ENCODE peak calls at places on chromosomes 16 and 17, in seven cellular contexts. One of them, this sample, is unnamed.

GRCh38 chr17:41490620-41491019 is 910 bp upstream of the KRT36 start:
- DNase-seq in stomach: no peak
- DNase-seq in stimulated activated naive CD4-positive, alpha-beta T cell treated with Interleukin-2 at 50 U/mL for 16 hours: no peak
- DNase-seq in substantia nigra: no peak
- DNase-seq in NCI-H524: no peak
- DNase-seq in T follicular helper cell: no peak
- DNase-seq in trophoblast cell: no peak
- DNase-seq in this sample: no peak

GRCh38 chr17:31274252-31274651 is 22.8 kb downstream of the OMG start:
- DNase-seq in NCI-H524: no peak
- DNase-seq in stomach: no peak
- DNase-seq in T follicular helper cell: no peak
- DNase-seq in stimulated activated naive CD4-positive, alpha-beta T cell treated with Interleukin-2 at 50 U/mL for 16 hours: no peak
- DNase-seq in substantia nigra: no peak
- DNase-seq in trophoblast cell: no peak
- DNase-seq in this sample: peak

GRCh38 chr17:27888072-27888471 is 5.1 kb downstream of the LYRM9 start:
- DNase-seq in stimulated activated naive CD4-positive, alpha-beta T cell treated with Interleukin-2 at 50 U/mL for 16 hours: no peak
- DNase-seq in T follicular helper cell: no peak
- DNase-seq in trophoblast cell: no peak
- DNase-seq in NCI-H524: no peak
- DNase-seq in substantia nigra: no peak
- DNase-seq in stomach: no peak
- DNase-seq in this sample: no peak

GRCh38 chr17:42518046-42518754 is 17.8 kb upstream of the NAGLU start:
- DNase-seq in stimulated activated naive CD4-positive, alpha-beta T cell treated with Interleukin-2 at 50 U/mL for 16 hours: no peak
- DNase-seq in trophoblast cell: peak
- DNase-seq in NCI-H524: peak
- DNase-seq in substantia nigra: peak
- DNase-seq in stomach: peak
- DNase-seq in T follicular helper cell: no peak
- DNase-seq in this sample: peak

GRCh38 chr16:84654238-84654637 is 5.9 kb downstream of the KLHL36 start:
- DNase-seq in NCI-H524: no peak
- DNase-seq in stimulated activated naive CD4-positive, alpha-beta T cell treated with Interleukin-2 at 50 U/mL for 16 hours: no peak
- DNase-seq in T follicular helper cell: no peak
- DNase-seq in stomach: no peak
- DNase-seq in substantia nigra: no peak
- DNase-seq in trophoblast cell: no peak
- DNase-seq in this sample: no peak

GRCh38 chr16:27290582-27290981 is 22.0 kb upstream of the NSMCE1 start:
- DNase-seq in T follicular helper cell: no peak
- DNase-seq in stimulated activated naive CD4-positive, alpha-beta T cell treated with Interleukin-2 at 50 U/mL for 16 hours: no peak
- DNase-seq in NCI-H524: no peak
- DNase-seq in substantia nigra: no peak
- DNase-seq in trophoblast cell: no peak
- DNase-seq in stomach: no peak
- DNase-seq in this sample: no peak

GRCh38 chr16:29900888-29901606 is 759 bp downstream of the ASPHD1 start:
- DNase-seq in NCI-H524: no peak
- DNase-seq in trophoblast cell: no peak
- DNase-seq in substantia nigra: no peak
- DNase-seq in stimulated activated naive CD4-positive, alpha-beta T cell treated with Interleukin-2 at 50 U/mL for 16 hours: no peak
- DNase-seq in stomach: peak
- DNase-seq in T follicular helper cell: no peak
- DNase-seq in this sample: no peak

GRCh38 chr16:3520398-3520797 is 19.6 kb downstream of the CLUAP1 start:
- DNase-seq in NCI-H524: no peak
- DNase-seq in T follicular helper cell: no peak
- DNase-seq in trophoblast cell: no peak
- DNase-seq in stomach: no peak
- DNase-seq in substantia nigra: no peak
- DNase-seq in stimulated activated naive CD4-positive, alpha-beta T cell treated with Interleukin-2 at 50 U/mL for 16 hours: no peak
- DNase-seq in this sample: peak

GRCh38 chr17:10059684-10060211 is 138.7 kb downstream of the GAS7 start:
- DNase-seq in T follicular helper cell: no peak
- DNase-seq in NCI-H524: no peak
- DNase-seq in stimulated activated naive CD4-positive, alpha-beta T cell treated with Interleukin-2 at 50 U/mL for 16 hours: no peak
- DNase-seq in substantia nigra: no peak
- DNase-seq in stomach: no peak
- DNase-seq in trophoblast cell: no peak
- DNase-seq in this sample: no peak

GRCh38 chr17:82775033-82775823 is 23.4 kb downstream of the TBCD start:
- DNase-seq in trophoblast cell: peak
- DNase-seq in substantia nigra: peak
- DNase-seq in stomach: peak
- DNase-seq in T follicular helper cell: no peak
- DNase-seq in NCI-H524: no peak
- DNase-seq in stimulated activated naive CD4-positive, alpha-beta T cell treated with Interleukin-2 at 50 U/mL for 16 hours: peak
- DNase-seq in this sample: no peak

GRCh38 chr17:55063857-55064485 is 95.4 kb downstream of the STXBP4 start:
- DNase-seq in stimulated activated naive CD4-positive, alpha-beta T cell treated with Interleukin-2 at 50 U/mL for 16 hours: no peak
- DNase-seq in stomach: no peak
- DNase-seq in substantia nigra: no peak
- DNase-seq in T follicular helper cell: no peak
- DNase-seq in trophoblast cell: no peak
- DNase-seq in NCI-H524: no peak
- DNase-seq in this sample: no peak

GRCh38 chr17:37519241-37519985 is 29.7 kb downstream of the DUSP14 start:
- DNase-seq in T follicular helper cell: no peak
- DNase-seq in trophoblast cell: no peak
- DNase-seq in substantia nigra: no peak
- DNase-seq in stomach: no peak
- DNase-seq in stimulated activated naive CD4-positive, alpha-beta T cell treated with Interleukin-2 at 50 U/mL for 16 hours: no peak
- DNase-seq in NCI-H524: no peak
- DNase-seq in this sample: no peak

GRCh38 chr17:42819939-42820535 is 4.0 kb downstream of the BECN1 start:
- DNase-seq in trophoblast cell: peak
- DNase-seq in substantia nigra: peak
- DNase-seq in T follicular helper cell: peak
- DNase-seq in NCI-H524: peak
- DNase-seq in stimulated activated naive CD4-positive, alpha-beta T cell treated with Interleukin-2 at 50 U/mL for 16 hours: peak
- DNase-seq in stomach: peak
- DNase-seq in this sample: no peak

GRCh38 chr17:6374761-6375312 is 60.1 kb downstream of the AIPL1 start:
- DNase-seq in T follicular helper cell: no peak
- DNase-seq in stomach: no peak
- DNase-seq in stimulated activated naive CD4-positive, alpha-beta T cell treated with Interleukin-2 at 50 U/mL for 16 hours: peak
- DNase-seq in NCI-H524: no peak
- DNase-seq in trophoblast cell: no peak
- DNase-seq in substantia nigra: no peak
- DNase-seq in this sample: no peak

GRCh38 chr17:81941484-81942166 is 4.5 kb upstream of the PYCR1 start:
- DNase-seq in T follicular helper cell: no peak
- DNase-seq in substantia nigra: no peak
- DNase-seq in stomach: no peak
- DNase-seq in stimulated activated naive CD4-positive, alpha-beta T cell treated with Interleukin-2 at 50 U/mL for 16 hours: no peak
- DNase-seq in trophoblast cell: no peak
- DNase-seq in NCI-H524: peak
- DNase-seq in this sample: no peak

GRCh38 chr17:42673266-42673884 is 3.4 kb downstream of the PLEKHH3 start:
- DNase-seq in NCI-H524: no peak
- DNase-seq in trophoblast cell: no peak
- DNase-seq in stimulated activated naive CD4-positive, alpha-beta T cell treated with Interleukin-2 at 50 U/mL for 16 hours: no peak
- DNase-seq in stomach: no peak
- DNase-seq in T follicular helper cell: no peak
- DNase-seq in substantia nigra: no peak
- DNase-seq in this sample: no peak

GRCh38 chr17:41633498-41634197 is 9.3 kb upstream of the KRT17 start:
- DNase-seq in substantia nigra: no peak
- DNase-seq in trophoblast cell: no peak
- DNase-seq in stimulated activated naive CD4-positive, alpha-beta T cell treated with Interleukin-2 at 50 U/mL for 16 hours: no peak
- DNase-seq in NCI-H524: no peak
- DNase-seq in T follicular helper cell: no peak
- DNase-seq in stomach: no peak
- DNase-seq in this sample: no peak

GRCh38 chr16:48810803-48811453 is 200.9 kb upstream of the N4BP1 start:
- DNase-seq in stimulated activated naive CD4-positive, alpha-beta T cell treated with Interleukin-2 at 50 U/mL for 16 hours: no peak
- DNase-seq in stomach: no peak
- DNase-seq in trophoblast cell: no peak
- DNase-seq in substantia nigra: no peak
- DNase-seq in NCI-H524: no peak
- DNase-seq in T follicular helper cell: no peak
- DNase-seq in this sample: no peak

GRCh38 chr17:60888812-60889709 is 211.4 kb downstream of the BCAS3 start:
- DNase-seq in stimulated activated naive CD4-positive, alpha-beta T cell treated with Interleukin-2 at 50 U/mL for 16 hours: no peak
- DNase-seq in NCI-H524: no peak
- DNase-seq in stomach: no peak
- DNase-seq in substantia nigra: no peak
- DNase-seq in T follicular helper cell: no peak
- DNase-seq in trophoblast cell: no peak
- DNase-seq in this sample: no peak

GRCh38 chr17:39404542-39405378 is 3.3 kb upstream of the FBXL20 start:
- DNase-seq in stomach: no peak
- DNase-seq in substantia nigra: no peak
- DNase-seq in T follicular helper cell: no peak
- DNase-seq in trophoblast cell: peak
- DNase-seq in NCI-H524: no peak
- DNase-seq in stimulated activated naive CD4-positive, alpha-beta T cell treated with Interleukin-2 at 50 U/mL for 16 hours: peak
- DNase-seq in this sample: peak

GRCh38 chr16:74448990-74449389 is 27.7 kb upstream of the CLEC18B start:
- DNase-seq in substantia nigra: no peak
- DNase-seq in T follicular helper cell: no peak
- DNase-seq in trophoblast cell: peak
- DNase-seq in stomach: peak
- DNase-seq in NCI-H524: no peak
- DNase-seq in stimulated activated naive CD4-positive, alpha-beta T cell treated with Interleukin-2 at 50 U/mL for 16 hours: no peak
- DNase-seq in this sample: peak

GRCh38 chr17:57902800-57903759 is 52.1 kb downstream of the CUEDC1 start:
- DNase-seq in substantia nigra: peak
- DNase-seq in stimulated activated naive CD4-positive, alpha-beta T cell treated with Interleukin-2 at 50 U/mL for 16 hours: no peak
- DNase-seq in trophoblast cell: peak
- DNase-seq in stomach: peak
- DNase-seq in NCI-H524: no peak
- DNase-seq in T follicular helper cell: no peak
- DNase-seq in this sample: peak

GRCh38 chr16:85422374-85423185 is 190.5 kb upstream of the GSE1 start:
- DNase-seq in T follicular helper cell: no peak
- DNase-seq in trophoblast cell: no peak
- DNase-seq in substantia nigra: no peak
- DNase-seq in stimulated activated naive CD4-positive, alpha-beta T cell treated with Interleukin-2 at 50 U/mL for 16 hours: no peak
- DNase-seq in NCI-H524: no peak
- DNase-seq in stomach: peak
- DNase-seq in this sample: no peak

GRCh38 chr17:1481736-1482135 is 10.8 kb downstream of the MYO1C start:
- DNase-seq in NCI-H524: no peak
- DNase-seq in substantia nigra: no peak
- DNase-seq in stimulated activated naive CD4-positive, alpha-beta T cell treated with Interleukin-2 at 50 U/mL for 16 hours: no peak
- DNase-seq in trophoblast cell: no peak
- DNase-seq in T follicular helper cell: no peak
- DNase-seq in stomach: peak
- DNase-seq in this sample: no peak

GRCh38 chr17:16377804-16378400 is 3.0 kb upstream of the UBB start:
- DNase-seq in stomach: no peak
- DNase-seq in stimulated activated naive CD4-positive, alpha-beta T cell treated with Interleukin-2 at 50 U/mL for 16 hours: no peak
- DNase-seq in T follicular helper cell: no peak
- DNase-seq in NCI-H524: no peak
- DNase-seq in trophoblast cell: no peak
- DNase-seq in substantia nigra: no peak
- DNase-seq in this sample: no peak

GRCh38 chr17:81173761-81174160 is 7.7 kb upstream of the AATK start:
- DNase-seq in NCI-H524: peak
- DNase-seq in trophoblast cell: no peak
- DNase-seq in substantia nigra: no peak
- DNase-seq in stimulated activated naive CD4-positive, alpha-beta T cell treated with Interleukin-2 at 50 U/mL for 16 hours: no peak
- DNase-seq in T follicular helper cell: no peak
- DNase-seq in stomach: no peak
- DNase-seq in this sample: peak

GRCh38 chr16:48158296-48158695 is 2.5 kb upstream of the ABCC12 start:
- DNase-seq in T follicular helper cell: no peak
- DNase-seq in substantia nigra: no peak
- DNase-seq in NCI-H524: no peak
- DNase-seq in stimulated activated naive CD4-positive, alpha-beta T cell treated with Interleukin-2 at 50 U/mL for 16 hours: peak
- DNase-seq in stomach: no peak
- DNase-seq in trophoblast cell: no peak
- DNase-seq in this sample: no peak

GRCh38 chr16:18049454-18050133 is 286.9 kb downstream of the NPIPA8 start:
- DNase-seq in substantia nigra: no peak
- DNase-seq in NCI-H524: no peak
- DNase-seq in stomach: no peak
- DNase-seq in stimulated activated naive CD4-positive, alpha-beta T cell treated with Interleukin-2 at 50 U/mL for 16 hours: no peak
- DNase-seq in trophoblast cell: no peak
- DNase-seq in T follicular helper cell: no peak
- DNase-seq in this sample: no peak

GRCh38 chr16:21156767-21157467 is 1.6 kb upstream of the LDAF1 start:
- DNase-seq in substantia nigra: peak
- DNase-seq in T follicular helper cell: no peak
- DNase-seq in NCI-H524: peak
- DNase-seq in trophoblast cell: peak
- DNase-seq in stomach: peak
- DNase-seq in stimulated activated naive CD4-positive, alpha-beta T cell treated with Interleukin-2 at 50 U/mL for 16 hours: no peak
- DNase-seq in this sample: no peak

GRCh38 chr16:85798901-85799496 is 345 bp downstream of the EMC8 start:
- DNase-seq in stomach: no peak
- DNase-seq in NCI-H524: no peak
- DNase-seq in stimulated activated naive CD4-positive, alpha-beta T cell treated with Interleukin-2 at 50 U/mL for 16 hours: peak
- DNase-seq in substantia nigra: no peak
- DNase-seq in T follicular helper cell: peak
- DNase-seq in trophoblast cell: peak
- DNase-seq in this sample: no peak

GRCh38 chr17:75047398-75048098 is 523 bp downstream of the KCTD2 start:
- DNase-seq in stomach: no peak
- DNase-seq in stimulated activated naive CD4-positive, alpha-beta T cell treated with Interleukin-2 at 50 U/mL for 16 hours: peak
- DNase-seq in T follicular helper cell: no peak
- DNase-seq in substantia nigra: peak
- DNase-seq in trophoblast cell: no peak
- DNase-seq in NCI-H524: no peak
- DNase-seq in this sample: no peak

GRCh38 chr17:12406623-12407228 is 259.0 kb upstream of the MYOCD start:
- DNase-seq in substantia nigra: no peak
- DNase-seq in stomach: no peak
- DNase-seq in T follicular helper cell: no peak
- DNase-seq in stimulated activated naive CD4-positive, alpha-beta T cell treated with Interleukin-2 at 50 U/mL for 16 hours: no peak
- DNase-seq in trophoblast cell: no peak
- DNase-seq in NCI-H524: no peak
- DNase-seq in this sample: no peak

GRCh38 chr17:62165378-62165722 is 100.3 kb upstream of the MED13 start:
- DNase-seq in stimulated activated naive CD4-positive, alpha-beta T cell treated with Interleukin-2 at 50 U/mL for 16 hours: no peak
- DNase-seq in trophoblast cell: no peak
- DNase-seq in stomach: no peak
- DNase-seq in T follicular helper cell: no peak
- DNase-seq in substantia nigra: no peak
- DNase-seq in NCI-H524: no peak
- DNase-seq in this sample: no peak

GRCh38 chr17:31787857-31788570 is 71.0 kb downstream of the COPRS start:
- DNase-seq in substantia nigra: no peak
- DNase-seq in T follicular helper cell: no peak
- DNase-seq in stimulated activated naive CD4-positive, alpha-beta T cell treated with Interleukin-2 at 50 U/mL for 16 hours: no peak
- DNase-seq in trophoblast cell: no peak
- DNase-seq in NCI-H524: no peak
- DNase-seq in stomach: no peak
- DNase-seq in this sample: peak

GRCh38 chr16:51941412-51941811 is 605.5 kb downstream of the TOX3 start:
- DNase-seq in substantia nigra: no peak
- DNase-seq in stomach: no peak
- DNase-seq in trophoblast cell: no peak
- DNase-seq in NCI-H524: no peak
- DNase-seq in stimulated activated naive CD4-positive, alpha-beta T cell treated with Interleukin-2 at 50 U/mL for 16 hours: no peak
- DNase-seq in T follicular helper cell: no peak
- DNase-seq in this sample: no peak